ENCODE peak calls at places on chromosome 11, in five cellular contexts. One of them, this sample, is unnamed.

GRCh38 chr11:116427337-116427902 is 345.4 kb downstream of the BUD13 start:
- DNase-seq in MM.1S: no peak
- DNase-seq in Panc1: no peak
- DNase-seq in body of pancreas: no peak
- DNase-seq in aorta: no peak
- DNase-seq in this sample: no peak

GRCh38 chr11:251550-251949 is 14.8 kb downstream of the PSMD13 start:
- DNase-seq in Panc1: no peak
- DNase-seq in aorta: no peak
- DNase-seq in body of pancreas: no peak
- DNase-seq in MM.1S: no peak
- DNase-seq in this sample: no peak

GRCh38 chr11:298406-299065 is 790 bp downstream of the IFITM5 start:
- DNase-seq in MM.1S: no peak
- DNase-seq in Panc1: no peak
- DNase-seq in body of pancreas: peak
- DNase-seq in aorta: peak
- DNase-seq in this sample: no peak

GRCh38 chr11:113562981-113563461 is 87.8 kb upstream of the DRD2 start:
- DNase-seq in Panc1: no peak
- DNase-seq in MM.1S: no peak
- DNase-seq in aorta: no peak
- DNase-seq in body of pancreas: no peak
- DNase-seq in this sample: no peak

GRCh38 chr11:14373941-14374646 is 15.1 kb upstream of the RRAS2 start:
- DNase-seq in MM.1S: no peak
- DNase-seq in Panc1: no peak
- DNase-seq in aorta: peak
- DNase-seq in body of pancreas: peak
- DNase-seq in this sample: peak

GRCh38 chr11:62464655-62465054 is 45.8 kb downstream of the SCGB1A1 start:
- DNase-seq in aorta: no peak
- DNase-seq in Panc1: no peak
- DNase-seq in body of pancreas: peak
- DNase-seq in MM.1S: peak
- DNase-seq in this sample: no peak

GRCh38 chr11:90288207-90288821 is 65.5 kb upstream of the CHORDC1 start:
- DNase-seq in Panc1: peak
- DNase-seq in aorta: no peak
- DNase-seq in body of pancreas: no peak
- DNase-seq in MM.1S: peak
- DNase-seq in this sample: no peak

GRCh38 chr11:73749118-73749517 is 11.8 kb downstream of the RAB6A start:
- DNase-seq in aorta: no peak
- DNase-seq in MM.1S: no peak
- DNase-seq in Panc1: no peak
- DNase-seq in body of pancreas: no peak
- DNase-seq in this sample: no peak

GRCh38 chr11:46456269-46456668 is 64.7 kb upstream of the CHRM4 start:
- DNase-seq in aorta: no peak
- DNase-seq in body of pancreas: no peak
- DNase-seq in Panc1: no peak
- DNase-seq in MM.1S: no peak
- DNase-seq in this sample: no peak

GRCh38 chr11:56292154-56292553 is at the start of gene OR8H1:
- DNase-seq in Panc1: no peak
- DNase-seq in body of pancreas: no peak
- DNase-seq in aorta: no peak
- DNase-seq in MM.1S: no peak
- DNase-seq in this sample: no peak

GRCh38 chr11:37504925-37505324 is 906.9 kb upstream of the RAG2 start:
- DNase-seq in Panc1: no peak
- DNase-seq in MM.1S: no peak
- DNase-seq in aorta: no peak
- DNase-seq in body of pancreas: no peak
- DNase-seq in this sample: no peak

GRCh38 chr11:46392421-46393230 is 1.1 kb upstream of the CHRM4 start:
- DNase-seq in Panc1: no peak
- DNase-seq in aorta: peak
- DNase-seq in MM.1S: peak
- DNase-seq in body of pancreas: peak
- DNase-seq in this sample: peak

GRCh38 chr11:28099715-28100114 is 8.2 kb downstream of the KIF18A start:
- DNase-seq in MM.1S: no peak
- DNase-seq in aorta: no peak
- DNase-seq in body of pancreas: no peak
- DNase-seq in Panc1: no peak
- DNase-seq in this sample: no peak

GRCh38 chr11:114075891-114076441 is 16.5 kb downstream of the ZBTB16 start:
- DNase-seq in MM.1S: no peak
- DNase-seq in Panc1: no peak
- DNase-seq in aorta: peak
- DNase-seq in body of pancreas: no peak
- DNase-seq in this sample: peak

DNA sequence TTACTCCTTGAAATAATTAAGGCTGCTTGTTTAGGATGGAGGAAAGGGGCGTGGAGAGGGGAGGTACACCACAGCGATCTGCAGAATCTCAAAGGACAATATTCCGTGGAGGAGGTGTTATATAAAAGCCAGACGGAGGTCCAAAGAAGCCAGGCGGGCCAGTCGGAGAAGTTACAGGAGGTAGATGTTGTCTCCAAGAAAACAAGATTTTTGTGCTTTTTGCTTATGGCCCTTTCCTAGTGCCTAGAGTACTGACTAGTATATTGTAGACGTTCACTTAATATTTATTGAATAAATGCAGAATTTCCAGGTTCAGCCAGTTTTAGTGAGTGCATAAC is 761 bp downstream of the ZDHHC13 start:
- DNase-seq in MM.1S: no peak
- DNase-seq in body of pancreas: no peak
- DNase-seq in aorta: no peak
- DNase-seq in Panc1: no peak
- DNase-seq in this sample: no peak
- H3K27ac ChIP-seq in MM.1S: no peak
- H3K27ac ChIP-seq in body of pancreas: peak
- H3K27ac ChIP-seq in aorta: no peak
- H3K27ac ChIP-seq in Panc1: peak
- H3K27ac ChIP-seq in this sample: no peak

GRCh38 chr11:100759106-100759505 is 72.0 kb downstream of the ARHGAP42 start:
- DNase-seq in body of pancreas: no peak
- DNase-seq in aorta: no peak
- DNase-seq in Panc1: no peak
- DNase-seq in MM.1S: no peak
- DNase-seq in this sample: no peak
- H3K27ac ChIP-seq in body of pancreas: no peak
- H3K27ac ChIP-seq in aorta: no peak
- H3K27ac ChIP-seq in Panc1: no peak
- H3K27ac ChIP-seq in MM.1S: no peak
- H3K27ac ChIP-seq in this sample: no peak

DNA sequence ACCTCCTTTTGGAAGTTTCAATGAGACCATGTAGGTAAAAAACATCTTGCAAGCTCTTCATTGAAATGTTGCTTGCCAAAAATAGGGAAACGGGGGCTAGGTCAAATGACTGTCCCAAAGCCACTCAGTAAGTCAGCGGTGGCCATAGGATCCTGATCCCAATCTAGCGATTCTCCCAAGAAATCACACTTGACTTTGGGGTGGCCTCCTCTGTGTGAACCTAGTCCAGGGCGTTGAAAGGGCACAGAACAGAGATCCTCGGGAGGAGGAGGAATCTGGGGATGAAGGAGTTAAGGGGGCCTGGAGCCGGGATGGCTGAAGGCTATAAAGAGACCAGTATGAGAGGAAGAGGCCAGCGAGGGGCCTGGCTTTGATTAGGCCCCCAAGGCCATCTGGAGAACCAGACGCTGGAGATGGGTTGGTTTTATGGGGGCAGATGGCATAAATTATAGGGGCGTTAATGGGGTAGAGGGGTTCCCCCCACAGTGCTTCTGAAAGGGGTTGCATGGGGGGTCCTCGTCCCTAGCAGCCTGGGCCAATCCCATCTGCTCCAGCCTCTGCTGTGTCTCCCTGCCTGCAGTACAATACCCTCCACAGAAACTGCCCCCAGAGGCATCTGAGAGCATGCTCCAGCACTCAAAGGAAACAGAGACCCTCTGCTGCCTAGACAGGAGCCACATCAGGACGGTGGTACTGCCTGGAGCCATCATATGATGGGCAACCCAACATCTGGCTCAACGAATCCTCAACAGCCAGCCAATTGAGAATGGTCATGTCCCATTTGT is 35.2 kb upstream of the TRIM29 start:
- DNase-seq in aorta: no peak
- DNase-seq in Panc1: no peak
- DNase-seq in body of pancreas: no peak
- DNase-seq in MM.1S: no peak
- DNase-seq in this sample: no peak
- H3K27ac ChIP-seq in aorta: no peak
- H3K27ac ChIP-seq in Panc1: no peak
- H3K27ac ChIP-seq in body of pancreas: no peak
- H3K27ac ChIP-seq in MM.1S: no peak
- H3K27ac ChIP-seq in this sample: no peak

GRCh38 chr11:8654503-8654902 is 28.0 kb downstream of the TRIM66 start:
- DNase-seq in MM.1S: no peak
- DNase-seq in Panc1: no peak
- DNase-seq in aorta: no peak
- DNase-seq in body of pancreas: no peak
- DNase-seq in this sample: no peak

GRCh38 chr11:8656291-8656690 is 26.2 kb downstream of the TRIM66 start:
- DNase-seq in body of pancreas: no peak
- DNase-seq in MM.1S: no peak
- DNase-seq in Panc1: no peak
- DNase-seq in aorta: no peak
- DNase-seq in this sample: no peak

GRCh38 chr11:8661036-8661435 is 21.4 kb downstream of the TRIM66 start:
- DNase-seq in MM.1S: no peak
- DNase-seq in Panc1: no peak
- DNase-seq in aorta: no peak
- DNase-seq in body of pancreas: no peak
- DNase-seq in this sample: no peak

GRCh38 chr11:8658210-8658968 is 24.1 kb downstream of the TRIM66 start:
- DNase-seq in aorta: no peak
- DNase-seq in Panc1: no peak
- DNase-seq in body of pancreas: no peak
- DNase-seq in MM.1S: no peak
- DNase-seq in this sample: no peak
- H3K27ac ChIP-seq in aorta: no peak
- H3K27ac ChIP-seq in Panc1: no peak
- H3K27ac ChIP-seq in body of pancreas: no peak
- H3K27ac ChIP-seq in MM.1S: no peak
- H3K27ac ChIP-seq in this sample: no peak

GRCh38 chr11:111207213-111207612 is 38.3 kb upstream of the POU2AF2 start:
- DNase-seq in aorta: no peak
- DNase-seq in Panc1: no peak
- DNase-seq in MM.1S: peak
- DNase-seq in body of pancreas: no peak
- DNase-seq in this sample: no peak

GRCh38 chr11:111200010-111200534 is 45.5 kb upstream of the POU2AF2 start:
- DNase-seq in Panc1: no peak
- DNase-seq in body of pancreas: no peak
- DNase-seq in MM.1S: no peak
- DNase-seq in aorta: no peak
- DNase-seq in this sample: no peak

GRCh38 chr11:111206472-111206871 is 39.1 kb upstream of the POU2AF2 start:
- DNase-seq in aorta: no peak
- DNase-seq in Panc1: no peak
- DNase-seq in body of pancreas: no peak
- DNase-seq in MM.1S: no peak
- DNase-seq in this sample: no peak

DNA sequence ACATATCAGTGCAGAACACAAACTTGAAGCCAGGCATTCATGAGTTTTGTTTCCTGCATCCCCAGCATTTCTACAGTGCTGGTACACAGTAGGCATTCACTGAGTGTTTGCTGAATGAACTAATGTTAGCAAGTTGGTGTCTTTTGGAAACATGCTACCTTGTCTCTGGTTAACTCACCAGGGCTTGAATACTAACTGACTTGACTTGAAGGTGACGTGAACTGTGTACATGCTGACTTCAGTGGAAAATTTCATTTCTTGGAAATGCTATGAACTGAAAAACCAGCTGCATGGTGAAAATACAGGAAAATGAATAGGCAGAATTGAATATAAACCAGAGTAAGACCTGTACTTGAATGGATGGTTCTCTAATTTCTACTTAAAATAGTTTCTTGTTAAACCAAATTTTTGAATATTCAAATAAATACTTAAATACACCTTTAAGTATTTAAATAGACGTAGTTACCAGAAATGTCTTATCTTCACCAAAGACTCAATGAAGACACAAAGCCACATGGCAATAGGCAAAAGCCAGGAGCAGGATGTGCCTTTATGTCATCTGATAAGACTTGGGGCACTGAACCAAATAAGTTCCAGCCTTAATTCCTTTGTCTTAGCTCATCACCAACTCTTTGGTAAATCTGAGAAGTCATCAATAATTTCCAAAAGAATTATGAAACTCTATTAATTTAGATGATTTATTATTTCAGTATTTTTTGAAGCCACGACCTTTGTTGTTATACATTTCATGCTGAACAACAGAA is 39.7 kb upstream of the POU2AF2 start:
- DNase-seq in aorta: no peak
- DNase-seq in body of pancreas: no peak
- DNase-seq in MM.1S: no peak
- DNase-seq in Panc1: no peak
- DNase-seq in this sample: no peak
- H3K27ac ChIP-seq in aorta: peak
- H3K27ac ChIP-seq in body of pancreas: no peak
- H3K27ac ChIP-seq in MM.1S: no peak
- H3K27ac ChIP-seq in Panc1: no peak
- H3K27ac ChIP-seq in this sample: no peak

GRCh38 chr11:76604652-76605241 is 65.8 kb downstream of the LRRC32 start:
- DNase-seq in Panc1: no peak
- DNase-seq in MM.1S: no peak
- DNase-seq in aorta: peak
- DNase-seq in body of pancreas: peak
- DNase-seq in this sample: no peak

GRCh38 chr11:76602431-76602861 is 68.1 kb downstream of the LRRC32 start:
- DNase-seq in aorta: peak
- DNase-seq in body of pancreas: no peak
- DNase-seq in MM.1S: no peak
- DNase-seq in Panc1: no peak
- DNase-seq in this sample: no peak

GRCh38 chr11:76604081-76604601 is 66.4 kb downstream of the LRRC32 start:
- DNase-seq in Panc1: no peak
- DNase-seq in body of pancreas: no peak
- DNase-seq in aorta: peak
- DNase-seq in MM.1S: no peak
- DNase-seq in this sample: no peak

GRCh38 chr11:76601712-76602111 is 68.8 kb downstream of the LRRC32 start:
- DNase-seq in MM.1S: no peak
- DNase-seq in body of pancreas: no peak
- DNase-seq in Panc1: no peak
- DNase-seq in aorta: no peak
- DNase-seq in this sample: no peak

GRCh38 chr11:76603202-76603601 is 67.3 kb downstream of the LRRC32 start:
- DNase-seq in Panc1: no peak
- DNase-seq in MM.1S: no peak
- DNase-seq in aorta: peak
- DNase-seq in body of pancreas: no peak
- DNase-seq in this sample: no peak
- H3K27ac ChIP-seq in Panc1: no peak
- H3K27ac ChIP-seq in MM.1S: no peak
- H3K27ac ChIP-seq in aorta: no peak
- H3K27ac ChIP-seq in body of pancreas: no peak
- H3K27ac ChIP-seq in this sample: no peak